ENCODE peak calls at places on chromosomes 11 and 22, in eight cellular contexts. H is HEK293T; Q is MV-4-11; W is CD8-positive, alpha-beta T cell; L is stimulated activated CD8-positive, alpha-beta memory T cell treated with anti-CD3 and anti-CD28 coated beads, Interleukin-2, amount 100 ng/mL, for 48 hours; C is activated T-cell treated with anti-CD3 and anti-CD28 coated beads for 24 hours; X is left lobe of liver; M is Kasumi-1. B is an unnamed sample.

GRCh38 chr11:122709042-122709760 is 53.7 kb downstream of the UBASH3B start:
- DNase-seq in H (no peak), Q (peak), W (no peak), L (no peak), C (no peak), X (no peak), M (no peak), B (peak)

GRCh38 chr22:38733329-38734202 is 22.2 kb downstream of the SUN2 start:
- DNase-seq in H (peak), Q (no peak), W (no peak), L (no peak), C (no peak), X (peak), M (peak), B (no peak)

GRCh38 chr11:64714664-64715063 is 8.3 kb downstream of the NRXN2 start:
- DNase-seq in H (no peak), Q (no peak), W (no peak), L (no peak), C (no peak), X (no peak), M (no peak), B (no peak)

GRCh38 chr11:35671396-35672127 is 9.0 kb downstream of the TRIM44 start:
- DNase-seq in H (no peak), Q (no peak), W (no peak), L (no peak), C (no peak), X (no peak), M (no peak), B (no peak)

GRCh38 chr11:73230276-73230875 is 12.3 kb downstream of the P2RY2 start:
- DNase-seq in H (no peak), Q (no peak), W (no peak), L (no peak), C (no peak), X (peak), M (no peak), B (no peak)

GRCh38 chr11:68579455-68579854 is 104.9 kb upstream of the GAL start:
- DNase-seq in H (no peak), Q (no peak), W (no peak), L (no peak), C (no peak), X (no peak), M (no peak), B (no peak)

GRCh38 chr11:75598900-75599299 is 36.8 kb downstream of the SERPINH1 start:
- DNase-seq in H (no peak), Q (no peak), W (no peak), L (no peak), C (no peak), X (no peak), M (no peak), B (no peak)

GRCh38 chr11:101369835-101370234 is 214.0 kb downstream of the TRPC6 start:
- DNase-seq in H (no peak), Q (no peak), W (no peak), L (no peak), C (no peak), X (no peak), M (no peak), B (no peak)

GRCh38 chr11:45179686-45180085 is 33.2 kb downstream of the PRDM11 start:
- DNase-seq in H (no peak), Q (no peak), W (no peak), L (no peak), C (no peak), X (no peak), M (no peak), B (no peak)

GRCh38 chr11:44611687-44612437 is 46.4 kb downstream of the CD82 start:
- DNase-seq in H (no peak), Q (no peak), W (peak), L (peak), C (peak), X (no peak), M (peak), B (no peak)

GRCh38 chr11:73570415-73571114 is 27.3 kb downstream of the FAM168A start:
- DNase-seq in H (no peak), Q (no peak), W (no peak), L (no peak), C (no peak), X (no peak), M (no peak), B (peak)

GRCh38 chr11:133064152-133064877 is 468.0 kb downstream of the OPCML start:
- DNase-seq in H (peak), Q (no peak), W (no peak), L (no peak), C (no peak), X (peak), M (no peak), B (peak)

GRCh38 chr11:114154271-114155047 is 94.9 kb downstream of the ZBTB16 start:
- DNase-seq in H (no peak), Q (peak), W (no peak), L (no peak), C (no peak), X (peak), M (no peak), B (no peak)

GRCh38 chr11:69417211-69418085 is 64.0 kb upstream of the LINC01488 start:
- DNase-seq in H (no peak), Q (no peak), W (no peak), L (no peak), C (no peak), X (no peak), M (no peak), B (no peak)

GRCh38 chr11:75453916-75454655 is 21.1 kb upstream of the KLHL35 start:
- DNase-seq in H (no peak), Q (no peak), W (no peak), L (no peak), C (no peak), X (no peak), M (no peak), B (peak)

GRCh38 chr11:125300791-125301218 is 136.3 kb downstream of the PKNOX2 start:
- DNase-seq in H (no peak), Q (no peak), W (no peak), L (no peak), C (no peak), X (no peak), M (no peak), B (peak)

GRCh38 chr11:114166897-114167323 is 107.4 kb downstream of the ZBTB16 start:
- DNase-seq in H (no peak), Q (peak), W (no peak), L (no peak), C (no peak), X (no peak), M (peak), B (peak)

GRCh38 chr11:47998733-47999359 is 18.5 kb downstream of the PTPRJ start:
- DNase-seq in H (no peak), Q (no peak), W (no peak), L (no peak), C (no peak), X (peak), M (no peak), B (no peak)

GRCh38 chr22:44941176-44941575 is 68.6 kb downstream of the PHF21B start:
- DNase-seq in H (no peak), Q (no peak), W (no peak), L (no peak), C (no peak), X (no peak), M (no peak), B (no peak)

GRCh38 chr11:86395061-86395551 is 20.4 kb downstream of the CCDC81 start:
- DNase-seq in H (peak), Q (no peak), W (no peak), L (no peak), C (no peak), X (no peak), M (no peak), B (no peak)

GRCh38 chr22:39349506-39349966 is 255 bp upstream of the SYNGR1 start:
- DNase-seq in H (peak), Q (no peak), W (no peak), L (no peak), C (no peak), X (no peak), M (peak), B (no peak)

GRCh38 chr11:18650859-18651557 is 16.9 kb upstream of the SPTY2D1 start:
- DNase-seq in H (peak), Q (peak), W (no peak), L (peak), C (no peak), X (peak), M (peak), B (no peak)

GRCh38 chr11:126029805-126030204 is 32.9 kb downstream of the CDON start:
- DNase-seq in H (no peak), Q (no peak), W (no peak), L (no peak), C (no peak), X (no peak), M (no peak), B (no peak)

GRCh38 chr11:70433966-70434812 is 35.9 kb downstream of the CTTN start:
- DNase-seq in H (no peak), Q (no peak), W (no peak), L (no peak), C (no peak), X (no peak), M (no peak), B (no peak)

GRCh38 chr22:42945736-42946135 is 69.2 kb downstream of the PACSIN2 start:
- DNase-seq in H (no peak), Q (no peak), W (no peak), L (no peak), C (no peak), X (no peak), M (peak), B (no peak)

GRCh38 chr11:36475192-36475591 is 34.9 kb downstream of the TRAF6 start:
- DNase-seq in H (no peak), Q (no peak), W (no peak), L (no peak), C (no peak), X (no peak), M (no peak), B (no peak)

GRCh38 chr22:28435960-28436359 is 243.7 kb downstream of the TTC28 start:
- DNase-seq in H (no peak), Q (no peak), W (no peak), L (no peak), C (no peak), X (no peak), M (no peak), B (no peak)

GRCh38 chr22:16915711-16916110 is 90.5 kb upstream of the XKR3 start:
- DNase-seq in H (no peak), Q (no peak), W (no peak), L (no peak), C (no peak), X (no peak), M (no peak), B (no peak)

GRCh38 chr11:76622481-76623094 is 48.0 kb downstream of the LRRC32 start:
- DNase-seq in H (no peak), Q (no peak), W (no peak), L (no peak), C (no peak), X (peak), M (no peak), B (no peak)

GRCh38 chr11:2914475-2915195 is 14.6 kb downstream of the PHLDA2 start:
- DNase-seq in H (no peak), Q (peak), W (no peak), L (no peak), C (no peak), X (no peak), M (peak), B (no peak)

GRCh38 chr11:99739464-99740089 is 718.8 kb downstream of the CNTN5 start:
- DNase-seq in H (peak), Q (no peak), W (no peak), L (no peak), C (no peak), X (no peak), M (peak), B (no peak)

GRCh38 chr11:119254239-119254638 is 48.1 kb downstream of the CBL start:
- DNase-seq in H (no peak), Q (no peak), W (no peak), L (peak), C (peak), X (no peak), M (no peak), B (no peak)

GRCh38 chr11:120894207-120894989 is 129.5 kb upstream of the TBCEL start:
- DNase-seq in H (no peak), Q (no peak), W (no peak), L (no peak), C (no peak), X (peak), M (no peak), B (no peak)

GRCh38 chr11:24754406-24754805 is 257.6 kb downstream of the LUZP2 start:
- DNase-seq in H (no peak), Q (no peak), W (no peak), L (no peak), C (no peak), X (no peak), M (no peak), B (no peak)